ENCODE peak calls at places on chromosomes 6 and 20, in four cellular contexts. Z, T, H and X are unnamed samples.
A peak's percentile ranks its signal among the peaks of the same experiment; 100 is the strongest.

GRCh38 chr20:53748176-53748575 is 154.5 kb upstream of the ZNF217 start:
- DNase-seq in T (no peak), H (no peak), Z (no peak), X (no peak)

GRCh38 chr6:70371454-70372105 is 41.7 kb upstream of the FAM135A start:
- DNase-seq in H (no peak), T (no peak), Z (peak; percentile 60), X (peak; percentile 8)

GRCh38 chr6:166616261-166617226 is 10.5 kb downstream of the RPS6KA2 start:
- DNase-seq in H (no peak), Z (no peak), T (no peak), X (no peak)

GRCh38 chr6:11258260-11259237 is 26.1 kb upstream of the NEDD9 start:
- DNase-seq in Z (no peak), T (no peak), H (no peak), X (no peak)

GRCh38 chr6:79070206-79070825 is 7.7 kb downstream of the PHIP start:
- DNase-seq in H (no peak), T (no peak), Z (no peak), X (no peak)

GRCh38 chr6:84466521-84466920 is 239.1 kb upstream of the CEP162 start:
- DNase-seq in Z (peak; percentile 6), T (no peak), H (no peak), X (no peak)

GRCh38 chr6:166554316-166554715 is 32.2 kb downstream of the RAMACL start:
- DNase-seq in H (no peak), Z (no peak), T (no peak), X (no peak)

GRCh38 chr20:50518270-50518721 is 8.1 kb downstream of the PTPN1 start:
- DNase-seq in T (no peak), Z (no peak), H (no peak), X (no peak)

GRCh38 chr6:117270121-117270959 is 5.0 kb downstream of the VGLL2 start:
- DNase-seq in Z (peak; percentile 79), T (no peak), H (no peak), X (no peak)

GRCh38 chr6:40727272-40727671 is 140.1 kb upstream of the LRFN2 start:
- DNase-seq in Z (peak; percentile 78), H (no peak), T (no peak), X (no peak)

GRCh38 chr6:92534109-92534508 is 885.2 kb downstream of the EPHA7 start:
- DNase-seq in Z (no peak), T (no peak), H (no peak), X (no peak)

GRCh38 chr20:8299921-8300320 is 167.9 kb downstream of the PLCB1 start:
- DNase-seq in Z (no peak), H (no peak), T (no peak), X (no peak)

GRCh38 chr20:51732454-51732791 is 35.8 kb downstream of the ATP9A start:
- DNase-seq in Z (no peak), T (no peak), H (no peak), X (no peak)

GRCh38 chr6:13662651-13663334 is 47.7 kb downstream of the NOL7 start:
- DNase-seq in H (no peak), T (no peak), Z (no peak), X (no peak)

GRCh38 chr20:44768854-44769480 is 23.3 kb downstream of the KCNK15 start:
- DNase-seq in T (no peak), Z (no peak), H (no peak), X (no peak)
- TF ChIP-seq POLR2AphosphoS5 in T (no peak), Z (no peak), H (no peak), X (no peak)

DNA sequence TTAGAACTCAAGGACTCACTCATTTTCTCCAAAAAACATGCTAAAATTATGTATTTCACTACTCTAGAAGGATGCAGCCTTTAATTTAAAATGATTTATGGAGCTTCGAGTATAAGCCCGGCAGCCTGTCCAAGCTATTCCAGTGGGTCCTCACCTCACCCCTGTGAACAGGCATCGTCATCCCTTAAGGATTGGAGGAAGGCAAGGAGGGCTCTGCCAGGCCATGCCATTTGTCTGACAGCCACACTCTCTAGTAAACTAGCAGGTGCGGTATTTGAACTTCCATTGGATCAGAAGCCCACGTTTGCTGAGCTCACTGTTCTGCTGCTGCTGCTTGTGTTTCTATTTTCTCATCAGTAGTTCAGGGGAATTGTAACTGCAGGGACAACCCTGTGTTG is 39.8 kb upstream of the NAA20 start:
- DNase-seq in T (no peak), Z (no peak), H (no peak), X (no peak)
- H3K4me3 ChIP-seq in T (no peak overlapping the region), Z (no peak overlapping the region), H (peak overlapping the region; percentile 53), X (no peak overlapping the region)

DNA sequence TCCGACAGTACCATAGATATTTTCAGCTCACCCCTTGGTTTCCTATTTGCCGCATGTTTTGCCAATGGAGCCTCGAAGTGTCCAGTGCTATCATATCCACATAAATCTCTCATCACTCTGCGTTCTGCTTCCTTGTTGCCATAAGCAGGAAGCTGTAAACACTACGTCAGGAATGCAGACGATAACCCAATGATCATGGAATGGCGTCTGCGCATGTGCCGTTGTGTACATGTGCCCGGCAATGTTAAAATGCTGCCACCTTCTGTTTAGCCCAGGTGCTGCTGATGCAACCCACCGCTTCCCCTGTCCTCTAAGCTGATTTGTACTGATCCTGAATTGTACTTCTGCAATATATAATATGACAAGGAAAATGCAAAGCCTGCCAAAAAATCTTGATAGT is 607.5 kb downstream of the HDGFL1 start:
- DNase-seq in T (no peak), H (no peak), Z (peak; percentile 16), X (no peak)
- TF ChIP-seq CTCF in T (no peak), H (no peak), Z (peak; percentile 52), X (no peak)

GRCh38 chr20:36824142-36824940 is 50.8 kb upstream of the DSN1 start:
- DNase-seq in H (no peak), T (no peak), Z (no peak), X (no peak)

GRCh38 chr20:36823126-36823525 is 49.6 kb upstream of the DSN1 start:
- DNase-seq in Z (no peak), T (no peak), H (peak; percentile 60), X (no peak)

GRCh38 chr20:36826556-36827244 is 49.2 kb upstream of the TLDC2 start:
- DNase-seq in T (no peak), H (no peak), Z (no peak), X (no peak)

GRCh38 chr20:36827541-36828279 is 48.2 kb upstream of the TLDC2 start:
- DNase-seq in H (no peak), T (peak; percentile 74), Z (no peak), X (no peak)

DNA sequence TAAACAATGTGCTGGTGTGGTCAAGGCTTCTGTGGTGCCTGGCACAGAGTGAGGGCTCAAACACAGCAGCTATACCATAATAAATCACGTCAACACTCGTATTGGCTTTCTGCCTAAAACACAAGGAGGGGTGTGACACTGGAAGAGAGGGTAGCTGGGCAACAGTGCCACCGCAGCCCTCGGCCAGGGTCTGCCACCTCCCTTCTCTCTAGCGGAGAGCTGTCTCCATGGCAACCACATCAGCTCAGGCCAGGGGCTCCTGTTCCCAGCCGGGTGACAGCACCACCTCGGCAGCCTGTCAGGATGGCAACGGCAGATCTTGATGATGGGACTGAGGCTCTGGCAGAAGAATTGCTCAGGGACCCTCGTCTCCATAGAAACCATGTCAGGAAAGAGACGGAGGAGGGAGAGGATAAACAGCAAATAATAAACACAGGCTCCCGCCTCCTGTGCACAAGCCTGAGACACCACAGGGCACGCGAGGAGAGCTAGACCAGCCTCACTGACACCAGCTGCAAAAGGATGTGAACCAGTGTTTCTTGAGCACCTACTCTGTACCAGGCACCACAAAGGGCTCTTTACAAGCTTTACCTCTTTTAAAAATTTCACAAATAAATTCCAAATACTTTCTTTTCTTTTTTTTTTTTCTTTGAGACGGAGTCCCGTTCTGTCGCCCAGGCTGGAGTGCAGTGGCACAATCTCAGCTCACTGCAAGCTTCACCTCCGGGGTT is 50.4 kb upstream of the TLDC2 start:
- DNase-seq in H (no peak), Z (peak; percentile 35), T (no peak), X (no peak)
- TF ChIP-seq POLR2AphosphoS5 in H (no peak), Z (no peak), T (no peak), X (no peak)

GRCh38 chr20:36860811-36861624 is 14.9 kb upstream of the TLDC2 start:
- DNase-seq in Z (no peak), H (no peak), T (no peak), X (no peak)
- H3K4me3 ChIP-seq in Z (peak overlapping the region; percentile 73), H (peak overlapping the region; percentile 69), T (peak overlapping the region; percentile 80), X (no peak overlapping the region)

GRCh38 chr6:116115781-116116180 is 10.2 kb downstream of the COL10A1 start:
- DNase-seq in Z (no peak), T (no peak), H (no peak), X (no peak)
- TF ChIP-seq CTCF in Z (peak; percentile 63), T (peak; percentile 21), H (no peak), X (no peak)

GRCh38 chr20:37651932-37652331 is 41.9 kb upstream of the CTNNBL1 start:
- DNase-seq in Z (peak; percentile 77), T (no peak), H (peak; percentile 71), X (peak; percentile 53)
- TF ChIP-seq POLR2AphosphoS5 in Z (no peak), T (no peak), H (no peak), X (no peak)